ENCODE peak calls at places on chromosome 20, in five cellular contexts. G is activated B cell treated with CpG ODN at 0.5 μM for 24 hours, Y is brain microvascular endothelial cell, X is psoas muscle, O is left ventricle myocardium inferior. J is an unnamed sample.

GRCh38 chr20:43799150-43799711 is 72.4 kb upstream of the GTSF1L start:
- DNase-seq in G (no peak), Y (no peak), X (no peak), O (no peak), J (peak)

GRCh38 chr20:20712004-20712473 is 405 bp downstream of the RALGAPA2 start:
- DNase-seq in G (no peak), Y (no peak), X (no peak), O (no peak), J (no peak)

GRCh38 chr20:58839474-58839874 is 11.2 kb downstream of the GNAS-AS1 start:
- DNase-seq in G (no peak), Y (no peak), X (no peak), O (no peak), J (peak)

GRCh38 chr20:31988430-31989015 is 20.6 kb downstream of the XKR7 start:
- DNase-seq in G (no peak), Y (no peak), X (no peak), O (no peak), J (no peak)

GRCh38 chr20:50513169-50514034 is 3.2 kb downstream of the PTPN1 start:
- DNase-seq in G (no peak), Y (no peak), X (no peak), O (no peak), J (no peak)

GRCh38 chr20:48538856-48539255 is 288.9 kb downstream of the PREX1 start:
- DNase-seq in G (no peak), Y (no peak), X (no peak), O (no peak), J (no peak)

GRCh38 chr20:5465281-5465680 is 148.5 kb upstream of the PROKR2 start:
- DNase-seq in G (no peak), Y (no peak), X (no peak), O (no peak), J (no peak)

GRCh38 chr20:50540620-50541605 is 30.7 kb downstream of the PTPN1 start:
- DNase-seq in G (no peak), Y (peak), X (no peak), O (no peak), J (no peak)

GRCh38 chr20:35849726-35850125 is 77.9 kb downstream of the PHF20 start:
- DNase-seq in G (no peak), Y (no peak), X (no peak), O (no peak), J (no peak)

GRCh38 chr20:61364147-61364546 is 112.1 kb downstream of the CDH4 start:
- DNase-seq in G (no peak), Y (no peak), X (no peak), O (no peak), J (no peak)
- TF ChIP-seq CTCF in G (no peak), Y (no peak), X (no peak), O (no peak), J (no peak)

GRCh38 chr20:41567615-41568014 is 50.6 kb downstream of the CHD6 start:
- DNase-seq in G (no peak), Y (no peak), X (no peak), O (no peak), J (no peak)
- TF ChIP-seq CTCF in G (no peak), Y (no peak), X (no peak), O (no peak), J (no peak)

GRCh38 chr20:324177-325042 is 942 bp upstream of the SOX12 start:
- DNase-seq in G (peak), Y (peak), X (peak), O (peak), J (peak)
- TF ChIP-seq CTCF in G (no peak), Y (peak), X (peak), O (peak), J (peak)

DNA sequence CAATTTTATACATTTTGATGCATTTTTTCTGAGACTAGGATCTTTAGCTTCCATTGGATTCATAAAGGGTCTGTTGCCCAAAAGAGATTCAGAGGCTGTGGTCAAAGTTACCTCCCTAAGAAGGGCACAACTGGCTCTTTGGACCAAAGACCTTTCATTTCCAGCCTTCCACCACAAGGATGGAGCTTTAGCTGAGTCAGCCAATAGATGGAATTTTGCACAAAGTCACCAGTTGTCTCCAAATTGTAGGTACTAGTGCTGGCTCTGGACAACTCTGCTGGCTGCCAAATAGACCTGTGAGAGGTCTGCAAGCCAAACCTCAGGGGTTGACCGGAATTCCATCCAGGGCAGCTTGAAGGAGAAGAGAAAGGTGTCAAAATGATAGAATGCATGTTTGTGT is 555 bp downstream of the BPIFA1 start:
- DNase-seq in G (no peak), Y (no peak), X (no peak), O (no peak), J (no peak)
- TF ChIP-seq CTCF in G (no peak), Y (no peak), X (no peak), O (no peak), J (no peak)

GRCh38 chr20:56468317-56469076 is at the start of gene RTF2:
- DNase-seq in G (peak), Y (peak), X (peak), O (peak), J (peak)
- TF ChIP-seq CTCF in G (no peak), Y (no peak), X (no peak), O (no peak), J (no peak)

DNA sequence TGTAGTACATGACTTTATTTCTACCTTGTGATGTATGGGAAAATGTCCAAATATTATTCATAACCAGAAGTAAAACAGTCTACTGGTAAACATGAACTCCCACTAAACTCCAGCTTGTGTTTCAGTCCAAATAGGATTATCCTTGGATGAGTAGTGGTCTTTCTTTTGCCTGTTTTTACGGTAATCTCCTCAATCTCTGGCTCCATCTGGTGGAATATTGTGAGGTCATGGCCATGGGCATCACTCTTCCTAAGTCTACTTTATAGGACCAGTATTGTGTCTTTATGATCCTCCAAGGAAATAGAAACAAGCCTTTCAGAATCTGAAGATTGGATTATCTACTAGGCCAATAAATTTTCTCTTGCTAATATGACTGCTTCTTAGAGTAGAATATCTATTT is 505.0 kb downstream of the BMP2 start:
- DNase-seq in G (no peak), Y (no peak), X (no peak), O (no peak), J (no peak)
- TF ChIP-seq CTCF in G (no peak), Y (peak), X (no peak), O (peak), J (no peak)

GRCh38 chr20:34825530-34826362 is at the start of gene NCOA6:
- DNase-seq in G (peak), Y (peak), X (peak), O (peak), J (peak)

GRCh38 chr20:34820805-34821578 is 4.5 kb downstream of the NCOA6 start:
- DNase-seq in G (no peak), Y (no peak), X (no peak), O (no peak), J (no peak)

GRCh38 chr20:34829191-34829590 is 3.7 kb upstream of the NCOA6 start:
- DNase-seq in G (no peak), Y (no peak), X (no peak), O (no peak), J (no peak)

GRCh38 chr20:34824026-34824860 is 1.2 kb downstream of the NCOA6 start:
- DNase-seq in G (peak), Y (peak), X (peak), O (peak), J (no peak)

DNA sequence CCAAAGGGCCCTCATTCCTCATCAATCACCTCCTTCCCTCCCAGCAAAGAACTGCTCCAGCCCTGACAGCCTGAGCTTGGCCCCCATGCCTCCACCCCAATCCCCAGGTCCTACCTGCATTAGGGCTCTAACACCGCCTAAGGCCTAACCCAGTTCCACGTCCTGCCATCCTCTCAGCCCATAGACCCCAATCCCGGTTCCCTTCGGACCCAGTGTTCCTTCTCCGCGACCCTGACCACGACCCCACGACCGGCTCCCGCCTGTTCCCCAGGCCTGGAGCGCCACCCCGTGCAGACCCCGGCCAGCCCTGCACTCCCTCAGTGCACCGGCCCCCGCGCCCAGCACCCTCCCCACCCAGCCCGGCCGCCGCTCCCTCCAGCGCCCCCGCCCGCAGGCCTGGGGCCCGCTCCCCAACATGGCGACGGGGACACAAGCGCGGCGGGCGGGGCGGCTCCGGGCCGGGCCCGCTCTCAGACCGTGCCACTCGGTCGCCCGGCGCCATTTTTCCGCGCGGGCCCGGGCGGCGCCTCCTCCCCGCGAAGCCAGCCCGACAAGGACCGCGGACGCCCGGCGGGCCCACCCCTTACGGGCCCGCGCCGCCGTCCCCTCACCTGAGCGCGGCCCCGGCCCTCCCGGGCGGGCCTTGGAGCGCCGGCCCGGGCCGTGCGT is 456 bp downstream of the NCOA6 start:
- DNase-seq in G (peak), Y (peak), X (peak), O (peak), J (peak)
- TF ChIP-seq CTCF in G (no peak), Y (no peak), X (no peak), O (peak), J (no peak)

GRCh38 chr20:38113401-38114325 is 51.4 kb downstream of the TGM2 start:
- DNase-seq in G (no peak), Y (peak), X (no peak), O (no peak), J (no peak)
- TF ChIP-seq CTCF in G (no peak), Y (peak), X (no peak), O (peak), J (peak)

DNA sequence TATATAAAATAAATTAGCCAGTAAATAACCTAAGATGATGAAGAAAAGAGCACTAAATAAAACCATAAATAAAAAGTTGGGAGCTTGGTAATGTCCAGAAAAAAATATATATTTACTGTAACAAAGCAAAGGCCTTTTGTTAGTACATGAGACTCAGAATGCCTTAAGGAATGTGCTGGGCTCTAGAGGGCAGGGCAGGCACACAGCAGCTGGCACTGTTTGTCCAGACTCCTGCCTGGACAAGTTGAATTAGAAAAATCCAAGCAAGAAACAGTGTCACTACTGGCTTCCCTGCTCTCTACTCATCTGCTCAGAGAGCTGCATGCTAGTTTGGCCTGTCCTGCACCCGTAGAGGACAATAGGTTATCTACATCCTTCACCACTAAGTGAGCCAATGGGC is 8.8 kb downstream of the DEFB129 start:
- DNase-seq in G (no peak), Y (no peak), X (no peak), O (no peak), J (no peak)
- TF ChIP-seq CTCF in G (no peak), Y (peak), X (no peak), O (peak), J (no peak)